ENCODE peak calls at places on chromosomes 13 and 19, in nine cellular contexts. Z is CD8-positive, alpha-beta T cell; B is AG04450; M is tibial nerve; Q is SK-N-SH; N is WTC11; G is choroid plexus epithelial cell; V is ovary; T is progenitor cell of endocrine pancreas. Y is an unnamed sample.

GRCh38 chr13:32443111-32443510 is 15.2 kb upstream of the N4BP2L1 start:
- DNase-seq in Z (no peak), B (no peak), M (no peak), Q (peak; percentile 38), N (no peak), G (peak; percentile 36), V (no peak), T (no peak), Y (no peak)

GRCh38 chr13:32261567-32261966 is 53.6 kb downstream of the ZAR1L start:
- DNase-seq in Z (no peak), B (peak; percentile 50), M (peak; percentile 24), Q (peak; percentile 25), N (no peak), G (peak; percentile 94), V (peak; percentile 81), T (no peak), Y (no peak)

GRCh38 chr13:109840201-109840892 is 54.0 kb upstream of the IRS2 start:
- DNase-seq in Z (no peak), B (no peak), M (no peak), Q (no peak), N (no peak), G (peak; percentile 32), V (no peak), T (no peak), Y (no peak)

GRCh38 chr13:97521726-97522125 is 87.8 kb downstream of the RAP2A start:
- DNase-seq in Z (no peak), B (no peak), M (no peak), Q (no peak), N (no peak), G (no peak), V (no peak), T (no peak), Y (no peak)

GRCh38 chr19:2887391-2887914 is 13.3 kb upstream of the ZNF57 start:
- DNase-seq in Z (no peak), B (peak; percentile 27), M (no peak), Q (peak; percentile 78), N (no peak), G (peak; percentile 85), V (no peak), T (no peak), Y (no peak)

GRCh38 chr19:38685666-38686529 is 38.4 kb downstream of the ACTN4 start:
- DNase-seq in Z (no peak), B (no peak), M (no peak), Q (peak; percentile 56), N (no peak), G (peak; percentile 79), V (no peak), T (no peak), Y (no peak)

GRCh38 chr13:107421028-107421427 is 794.3 kb downstream of the LIG4 start:
- DNase-seq in Z (no peak), B (peak; percentile 7), M (no peak), Q (no peak), N (no peak), G (peak; percentile 72), V (no peak), T (no peak), Y (no peak)

GRCh38 chr13:49954674-49955455 is 18.7 kb upstream of the SPRYD7 start:
- DNase-seq in Z (no peak), B (no peak), M (no peak), Q (no peak), N (no peak), G (no peak), V (no peak), T (no peak), Y (no peak)

GRCh38 chr19:51341976-51342580 is at the start of gene VSIG10L:
- DNase-seq in Z (no peak), B (no peak), M (no peak), Q (no peak), N (no peak), G (no peak), V (no peak), T (no peak), Y (no peak)

GRCh38 chr19:16037424-16038195 is 38.7 kb upstream of the TPM4 start:
- DNase-seq in Z (no peak), B (no peak), M (no peak), Q (peak; percentile 23), N (no peak), G (no peak), V (no peak), T (no peak), Y (no peak)

GRCh38 chr19:39550197-39550596 is 10.2 kb upstream of the EID2 start:
- DNase-seq in Z (no peak), B (no peak), M (no peak), Q (no peak), N (no peak), G (no peak), V (no peak), T (no peak), Y (no peak)

GRCh38 chr19:6260912-6261636 is 18.7 kb downstream of the MLLT1 start:
- DNase-seq in Z (no peak), B (no peak), M (no peak), Q (peak; percentile 84), N (peak; percentile 81), G (peak; percentile 52), V (peak; percentile 31), T (no peak), Y (peak; percentile 67)

GRCh38 chr13:31556376-31556775 is 182.9 kb upstream of the RXFP2 start:
- DNase-seq in Z (no peak), B (no peak), M (no peak), Q (no peak), N (no peak), G (peak; percentile 62), V (no peak), T (no peak), Y (no peak)

GRCh38 chr13:113425931-113426590 is 27.2 kb downstream of the ADPRHL1 start:
- DNase-seq in Z (no peak), B (no peak), M (no peak), Q (no peak), N (peak; percentile 9), G (no peak), V (no peak), T (no peak), Y (no peak)

GRCh38 chr13:42652642-42653415 is 78.9 kb downstream of the TNFSF11 start:
- DNase-seq in Z (no peak), B (no peak), M (no peak), Q (no peak), N (no peak), G (no peak), V (no peak), T (no peak), Y (no peak)

GRCh38 chr13:27587083-27587482 is 33.2 kb downstream of the LNX2 start:
- DNase-seq in Z (no peak), B (no peak), M (no peak), Q (no peak), N (no peak), G (no peak), V (no peak), T (no peak), Y (no peak)

GRCh38 chr13:21625366-21625765 is 21.4 kb upstream of the MICU2 start:
- DNase-seq in Z (no peak), B (no peak), M (no peak), Q (peak; percentile 36), N (no peak), G (peak; percentile 55), V (no peak), T (no peak), Y (no peak)
- TF ChIP-seq CTCF in Z (peak; percentile 17), B (peak; percentile 66), M (no peak), Q (peak; percentile 66), N (no peak), G (peak; percentile 52), V (no peak), T (peak; percentile 54), Y (no peak)

DNA sequence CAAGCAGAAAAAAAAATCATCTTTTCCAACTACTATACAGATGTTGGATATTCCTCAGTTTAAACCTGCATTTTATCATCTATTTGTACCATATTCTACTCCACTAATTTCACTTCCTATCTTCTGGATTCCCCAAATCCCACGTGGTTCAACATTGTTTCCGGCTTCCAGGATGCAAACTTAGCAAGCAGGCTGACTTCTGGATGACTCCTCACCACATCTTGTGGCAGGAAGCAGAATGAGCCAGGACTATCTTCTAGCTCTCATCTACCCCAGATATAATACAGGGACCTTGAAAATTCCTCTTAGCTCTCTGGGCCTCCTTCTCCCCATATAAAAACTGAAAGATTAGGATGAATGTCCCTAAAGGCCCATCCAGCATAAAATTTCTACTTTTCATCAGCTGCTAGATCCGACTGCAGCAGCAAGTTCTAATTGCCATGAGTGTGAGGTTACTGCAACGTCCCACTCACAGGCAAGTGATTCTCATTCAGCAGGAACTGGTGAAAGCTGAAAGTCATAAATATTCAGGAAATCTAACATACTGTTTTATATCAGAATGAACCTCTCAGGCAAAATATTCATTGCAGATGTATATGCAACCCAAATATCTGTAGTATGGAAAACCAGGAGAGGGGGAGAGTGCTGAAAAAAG is 93.4 kb downstream of the KCTD12 start:
- DNase-seq in Z (no peak), B (no peak), M (no peak), Q (no peak), N (no peak), G (peak; percentile 87), V (peak; percentile 38), T (no peak), Y (no peak)
- TF ChIP-seq CTCF in Z (no peak), B (no peak), M (no peak), Q (no peak), N (no peak), G (peak; percentile 49), V (no peak), T (no peak), Y (no peak)

DNA sequence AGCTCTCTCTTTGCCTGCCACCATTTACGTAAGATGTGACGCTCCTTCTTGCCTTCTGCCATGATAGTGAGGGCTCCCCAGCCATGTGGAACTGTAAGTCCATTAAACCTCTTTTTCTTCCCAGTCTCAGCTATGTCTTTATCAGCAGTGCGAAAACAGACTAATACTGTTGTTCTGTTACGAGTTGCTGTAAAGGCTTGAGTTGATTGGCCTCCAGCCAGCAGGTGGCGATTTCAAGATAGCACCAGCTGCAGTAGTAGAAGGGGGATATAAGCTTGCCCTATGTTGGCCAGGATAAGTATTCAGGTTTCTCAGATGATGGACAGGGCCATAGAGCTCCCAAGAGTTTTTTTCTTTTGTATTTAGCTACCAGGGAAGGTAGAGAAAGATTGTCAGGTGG is 385.5 kb downstream of the MZT1 start:
- DNase-seq in Z (no peak), B (no peak), M (no peak), Q (no peak), N (peak; percentile 17), G (no peak), V (no peak), T (no peak), Y (no peak)
- TF ChIP-seq CTCF in Z (no peak), B (no peak), M (no peak), Q (no peak), N (no peak), G (no peak), V (no peak), T (no peak), Y (no peak)

GRCh38 chr13:19890030-19890429 is 26.6 kb upstream of the ZMYM5 start:
- DNase-seq in Z (no peak), B (no peak), M (no peak), Q (no peak), N (no peak), G (no peak), V (no peak), T (no peak), Y (no peak)

GRCh38 chr13:19888799-19889198 is 25.4 kb upstream of the ZMYM5 start:
- DNase-seq in Z (no peak), B (no peak), M (no peak), Q (peak; percentile 11), N (no peak), G (peak; percentile 55), V (no peak), T (no peak), Y (no peak)
- TF ChIP-seq CTCF in Z (peak; percentile 16), B (peak; percentile 21), M (no peak), Q (peak; percentile 47), N (no peak), G (peak; percentile 35), V (no peak), T (no peak), Y (no peak)